ENCODE peak calls at places on chromosomes 5 and 9, in six cellular contexts. X is CD8-positive, alpha-beta T cell; L is PC-3; V is endodermal cell; P is mammary epithelial cell; R is neuronal stem cell. Q is an unnamed sample.

GRCh38 chr9:36793277-36793676 is 220.6 kb downstream of the MELK start:
- DNase-seq in X (no peak), L (no peak), V (peak; percentile 84), P (no peak), R (no peak), Q (no peak)

GRCh38 chr9:68515304-68516017 is 25.2 kb downstream of the TMEM252 start:
- DNase-seq in X (no peak), L (peak; percentile 69), V (no peak), P (no peak), R (no peak), Q (peak; percentile 18)

GRCh38 chr9:122059214-122059978 is 33.7 kb downstream of the TTLL11 start:
- DNase-seq in X (no peak), L (no peak), V (no peak), P (no peak), R (no peak), Q (no peak)

GRCh38 chr5:176521286-176521685 is 15.9 kb downstream of the RNF44 start:
- DNase-seq in X (no peak), L (no peak), V (no peak), P (no peak), R (no peak), Q (no peak)

GRCh38 chr9:134222018-134222573 is 57.7 kb upstream of the RNU6ATAC start:
- DNase-seq in X (no peak), L (no peak), V (no peak), P (peak; percentile 34), R (no peak), Q (no peak)

GRCh38 chr5:56409331-56410190 is 176.4 kb upstream of the ANKRD55 start:
- DNase-seq in X (no peak), L (peak; percentile 65), V (no peak), P (peak; percentile 37), R (no peak), Q (peak; percentile 52)

GRCh38 chr5:88813244-88813643 is 69.7 kb downstream of the MEF2C start:
- DNase-seq in X (no peak), L (no peak), V (no peak), P (no peak), R (no peak), Q (no peak)

GRCh38 chr5:72508241-72509170 is 1.3 kb upstream of the ZNF366 start:
- DNase-seq in X (no peak), L (no peak), V (no peak), P (no peak), R (no peak), Q (no peak)

GRCh38 chr9:136092741-136093140 is 2.3 kb downstream of the NACC2 start:
- DNase-seq in X (no peak), L (no peak), V (no peak), P (no peak), R (no peak), Q (no peak)

GRCh38 chr5:102561894-102562760 is 63.3 kb upstream of the SLCO6A1 start:
- DNase-seq in X (no peak), L (peak; percentile 71), V (peak; percentile 92), P (peak; percentile 8), R (peak; percentile 27), Q (no peak)

GRCh38 chr9:104948277-104948676 is 20.3 kb upstream of the ABCA1 start:
- DNase-seq in X (no peak), L (peak; percentile 72), V (no peak), P (peak; percentile 54), R (no peak), Q (no peak)

GRCh38 chr5:28678899-28679298 is 1640.5 kb upstream of the CDH9 start:
- DNase-seq in X (no peak), L (no peak), V (no peak), P (no peak), R (no peak), Q (no peak)

GRCh38 chr5:149254506-149254905 is 17.2 kb upstream of the AFAP1L1 start:
- DNase-seq in X (no peak), L (peak; percentile 45), V (peak; percentile 83), P (no peak), R (peak; percentile 26), Q (no peak)

GRCh38 chr5:5648694-5649093 is 226.2 kb downstream of the ICE1 start:
- DNase-seq in X (no peak), L (no peak), V (no peak), P (no peak), R (no peak), Q (no peak)

GRCh38 chr5:155508673-155509072 is 495.1 kb downstream of the KIF4B start:
- DNase-seq in X (no peak), L (no peak), V (no peak), P (no peak), R (no peak), Q (no peak)

GRCh38 chr9:84229186-84229585 is 111.4 kb downstream of the SLC28A3 start:
- DNase-seq in X (no peak), L (no peak), V (no peak), P (no peak), R (no peak), Q (no peak)

GRCh38 chr5:171840066-171840465 is 54.4 kb downstream of the SMIM23 start:
- DNase-seq in X (no peak), L (no peak), V (no peak), P (no peak), R (no peak), Q (no peak)

GRCh38 chr5:73591698-73592501 is 26.4 kb downstream of the UTP15 start:
- DNase-seq in X (no peak), L (peak; percentile 54), V (no peak), P (peak; percentile 39), R (no peak), Q (no peak)

GRCh38 chr5:107576736-107577440 is 93.8 kb downstream of the EFNA5 start:
- DNase-seq in X (no peak), L (peak; percentile 90), V (no peak), P (peak; percentile 87), R (no peak), Q (no peak)

GRCh38 chr5:122076023-122076422 is 2.0 kb downstream of the LOX start:
- DNase-seq in X (no peak), L (no peak), V (no peak), P (peak; percentile 48), R (no peak), Q (no peak)

GRCh38 chr9:17571825-17572224 is 7.0 kb upstream of the SH3GL2 start:
- DNase-seq in X (no peak), L (no peak), V (peak; percentile 68), P (no peak), R (no peak), Q (no peak)

GRCh38 chr5:141532726-141533125 is 43.8 kb downstream of the PCDHGC5 start:
- DNase-seq in X (no peak), L (no peak), V (no peak), P (no peak), R (no peak), Q (no peak)

GRCh38 chr9:137267933-137268355 is 9.6 kb upstream of the TOR4A start:
- DNase-seq in X (no peak), L (no peak), V (no peak), P (no peak), R (no peak), Q (no peak)

GRCh38 chr5:10498350-10498749 is 56.7 kb downstream of the ROPN1L start:
- DNase-seq in X (no peak), L (no peak), V (peak; percentile 64), P (no peak), R (no peak), Q (no peak)

GRCh38 chr5:10500669-10501068 is 59.0 kb downstream of the ROPN1L start:
- DNase-seq in X (no peak), L (no peak), V (no peak), P (no peak), R (no peak), Q (no peak)

GRCh38 chr5:10499776-10500175 is 58.1 kb downstream of the ROPN1L start:
- DNase-seq in X (no peak), L (no peak), V (no peak), P (peak; percentile 9), R (no peak), Q (no peak)

GRCh38 chr5:10501554-10502075 is 59.9 kb downstream of the ROPN1L start:
- DNase-seq in X (no peak), L (no peak), V (no peak), P (no peak), R (no peak), Q (no peak)

GRCh38 chr5:10499066-10499465 is 57.4 kb downstream of the ROPN1L start:
- DNase-seq in X (no peak), L (no peak), V (no peak), P (no peak), R (no peak), Q (no peak)
- H3K27ac ChIP-seq in X (no peak overlapping the region), L (no peak overlapping the region), V (no peak overlapping the region), P (no peak overlapping the region), R (no peak overlapping the region), Q (no peak overlapping the region)

GRCh38 chr9:33375841-33376321 is 26.5 kb downstream of the AQP7 start:
- DNase-seq in X (no peak), L (no peak), V (no peak), P (no peak), R (no peak), Q (no peak)

GRCh38 chr9:33374634-33375237 is 27.6 kb downstream of the AQP7 start:
- DNase-seq in X (peak; percentile 68), L (peak; percentile 79), V (peak; percentile 92), P (peak; percentile 60), R (peak; percentile 73), Q (peak; percentile 12)

GRCh38 chr9:33374190-33374589 is 28.2 kb downstream of the AQP7 start:
- DNase-seq in X (no peak), L (no peak), V (no peak), P (no peak), R (no peak), Q (no peak)

GRCh38 chr9:33377089-33377715 is 25.2 kb downstream of the AQP7 start:
- DNase-seq in X (no peak), L (no peak), V (no peak), P (no peak), R (no peak), Q (no peak)

GRCh38 chr9:33375238-33375840 is 27.0 kb downstream of the AQP7 start:
- DNase-seq in X (no peak), L (no peak), V (peak; percentile 77), P (no peak), R (peak; percentile 50), Q (no peak)
- H3K27ac ChIP-seq in X (no peak overlapping the region), L (no peak overlapping the region), V (peak overlapping the region; percentile 87), P (no peak overlapping the region), R (peak overlapping the region; percentile 86), Q (no peak overlapping the region)

DNA sequence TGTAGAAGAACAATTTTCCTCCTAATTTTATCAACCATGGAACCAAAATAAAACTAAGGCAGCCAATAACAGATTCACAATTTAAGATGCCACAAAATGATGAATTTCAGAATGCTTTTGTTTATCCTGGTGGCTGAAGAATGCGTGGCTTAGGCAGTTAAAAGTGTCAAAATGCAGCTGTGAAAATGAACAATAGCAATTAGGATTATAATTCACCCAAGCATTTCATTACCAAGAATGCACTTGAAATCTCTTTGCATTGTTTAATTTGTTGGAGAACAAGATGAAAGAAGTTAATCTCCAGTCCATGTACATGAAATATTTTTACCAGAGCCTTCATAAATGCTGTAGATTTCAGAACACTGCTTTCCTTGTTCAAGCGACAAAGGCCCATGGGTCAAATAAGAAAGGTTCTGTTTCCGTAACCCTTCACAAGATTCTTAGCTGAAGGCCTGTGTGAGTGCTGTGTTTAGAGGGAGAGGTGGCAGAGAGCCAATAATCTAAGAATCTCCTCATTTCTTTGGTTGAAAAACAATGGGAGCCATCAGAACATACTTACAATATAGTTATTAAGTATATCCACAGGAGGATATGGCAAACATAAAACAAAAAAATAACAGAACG is 39.3 kb downstream of the CLINT1 start:
- DNase-seq in X (no peak), L (no peak), V (no peak), P (no peak), R (peak; percentile 21), Q (no peak)
- H3K27ac ChIP-seq in X (no peak overlapping the region), L (no peak overlapping the region), V (peak overlapping the region; percentile 44), P (no peak overlapping the region), R (peak overlapping the region; percentile 69), Q (no peak overlapping the region)

GRCh38 chr9:6687180-6687579 is 41.7 kb upstream of the GLDC start:
- DNase-seq in X (no peak), L (no peak), V (no peak), P (no peak), R (no peak), Q (no peak)
- H3K27ac ChIP-seq in X (no peak overlapping the region), L (no peak overlapping the region), V (no peak overlapping the region), P (no peak overlapping the region), R (no peak overlapping the region), Q (no peak overlapping the region)

Q was measured in epithelial cell of prostate.